ENCODE peak calls at places on chromosomes 13 and 19, in six cellular contexts. Z is cardiac muscle cell; P is heart left ventricle; U is naive thymus-derived CD4-positive, alpha-beta T cell; V is BE2C; F is DND-41. M is an unnamed sample. For H3K36me3 and H3K4me1, the result is how much of the 10 kb centered on the place peaks cover.

GRCh38 chr19:19578241-19578640 is 40.2 kb downstream of the CILP2 start:
- DNase-seq in Z (no peak), P (no peak), U (no peak), V (peak), F (no peak), M (no peak)

GRCh38 chr19:17089238-17089637 is 13.7 kb downstream of the MYO9B start:
- DNase-seq in Z (peak), P (no peak), U (no peak), V (no peak), F (no peak), M (no peak)

GRCh38 chr19:18086590-18087138 is at the start of gene IL12RB1:
- DNase-seq in Z (no peak), P (no peak), U (peak), V (no peak), F (peak), M (no peak)

GRCh38 chr13:44812818-44813217 is 176.5 kb downstream of the NUFIP1 start:
- DNase-seq in Z (peak), P (no peak), U (no peak), V (no peak), F (no peak), M (no peak)

GRCh38 chr13:44755872-44756271 is 179.7 kb upstream of the TSC22D1 start:
- DNase-seq in Z (peak), P (no peak), U (no peak), V (no peak), F (no peak), M (no peak)

GRCh38 chr19:3478409-3479176 is 1.7 kb downstream of the SMIM24 start:
- DNase-seq in Z (no peak), P (no peak), U (no peak), V (no peak), F (peak), M (no peak)

GRCh38 chr13:75636339-75637095 is 387 bp downstream of the LMO7 start:
- DNase-seq in Z (peak), P (no peak), U (peak), V (peak), F (no peak), M (peak)

GRCh38 chr13:107767119-107767518 is 448.2 kb downstream of the LIG4 start:
- DNase-seq in Z (no peak), P (no peak), U (no peak), V (peak), F (no peak), M (no peak)

GRCh38 chr13:23020246-23020843 is 160.4 kb upstream of the SGCG start:
- DNase-seq in Z (peak), P (no peak), U (peak), V (peak), F (peak), M (no peak)

GRCh38 chr13:82791035-82791434 is 1091.2 kb downstream of the SLITRK1 start:
- DNase-seq in Z (no peak), P (no peak), U (no peak), V (no peak), F (no peak), M (no peak)

GRCh38 chr19:53873451-53874383 is 6.0 kb downstream of the MYADM start:
- DNase-seq in Z (no peak), P (peak), U (peak), V (no peak), F (no peak), M (no peak)

GRCh38 chr13:92530364-92530763 is 696.2 kb upstream of the GPC6 start:
- DNase-seq in Z (peak), P (no peak), U (no peak), V (no peak), F (no peak), M (no peak)

GRCh38 chr13:83223546-83223945 is 658.7 kb downstream of the SLITRK1 start:
- DNase-seq in Z (peak), P (no peak), U (no peak), V (no peak), F (no peak), M (no peak)

GRCh38 chr19:51724543-51724942 is 752 bp upstream of the HAS1 start:
- DNase-seq in Z (peak), P (no peak), U (no peak), V (no peak), F (no peak), M (peak)

GRCh38 chr13:75550159-75550567 is 572 bp downstream of the UCHL3 start:
- DNase-seq in Z (peak), P (no peak), U (no peak), V (peak), F (peak), M (no peak)

GRCh38 chr19:48608798-48609263 is 2.3 kb downstream of the SPACA4 start:
- DNase-seq in Z (peak), P (no peak), U (peak), V (peak), F (peak), M (no peak)

GRCh38 chr19:41175825-41176734 is 16.9 kb upstream of the CYP2S1 start:
- DNase-seq in Z (peak), P (no peak), U (peak), V (no peak), F (peak), M (peak)

GRCh38 chr19:6501740-6502648 is at the start of gene TUBB4A:
- DNase-seq in Z (no peak), P (peak), U (peak), V (peak), F (peak), M (peak)

GRCh38 chr13:20174656-20175405 is 14.0 kb upstream of the GJA3 start:
- DNase-seq in Z (peak), P (peak), U (no peak), V (peak), F (no peak), M (peak)

GRCh38 chr19:43313711-43314495 is 39.6 kb upstream of the CD177 start:
- DNase-seq in Z (no peak), P (no peak), U (no peak), V (no peak), F (no peak), M (no peak)

GRCh38 chr13:86559915-86560314 is 760.7 kb upstream of the SLITRK6 start:
- DNase-seq in Z (no peak), P (no peak), U (no peak), V (no peak), F (no peak), M (no peak)

GRCh38 chr19:46693760-46694159 is 23.2 kb downstream of the PRKD2 start:
- DNase-seq in Z (no peak), P (no peak), U (no peak), V (no peak), F (no peak), M (no peak)

GRCh38 chr13:25871389-25872125 is 180.3 kb downstream of the SHISA2 start:
- DNase-seq in Z (no peak), P (no peak), U (no peak), V (no peak), F (no peak), M (no peak)

GRCh38 chr13:57044910-57045309 is 95.8 kb upstream of the PRR20A start:
- DNase-seq in Z (no peak), P (no peak), U (no peak), V (no peak), F (no peak), M (no peak)

GRCh38 chr13:109366521-109366920 is 419.9 kb downstream of the IRS2 start:
- DNase-seq in Z (no peak), P (no peak), U (no peak), V (no peak), F (no peak), M (no peak)

DNA sequence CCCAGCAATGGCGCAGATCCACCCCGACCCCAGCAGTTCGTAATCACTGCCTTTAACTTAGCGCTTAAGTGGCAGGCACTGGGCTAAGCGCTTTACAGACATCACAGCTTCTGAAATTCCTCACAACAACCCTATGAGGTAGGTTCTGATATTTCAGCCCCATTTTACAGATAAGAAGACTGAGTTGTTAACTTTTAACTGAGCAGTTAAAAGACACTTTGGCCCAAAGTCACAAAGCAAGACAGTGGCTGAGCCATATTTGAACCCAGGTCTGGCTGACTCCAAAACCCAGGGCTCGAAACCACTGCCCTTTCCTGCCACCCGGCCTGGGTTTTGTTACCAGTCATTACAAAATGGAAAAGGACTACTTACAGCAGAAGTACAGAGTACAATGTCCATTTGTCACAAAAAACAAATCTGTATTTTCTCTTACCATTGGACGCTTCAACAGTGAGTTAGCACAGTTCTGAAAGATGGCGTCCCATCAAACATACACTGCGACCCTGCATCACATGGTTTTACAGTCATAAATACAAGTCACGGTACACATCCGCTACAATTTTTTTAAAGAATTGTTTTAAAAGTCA is 8.5 kb downstream of the HNRNPL start:
- DNase-seq in Z (no peak), P (no peak), U (no peak), V (no peak), F (no peak), M (no peak)
- H3K36me3 ChIP-seq in Z (half or more), P (half or more), U (half or more), V (half or more), F (half or more), M (half or more)

DNA sequence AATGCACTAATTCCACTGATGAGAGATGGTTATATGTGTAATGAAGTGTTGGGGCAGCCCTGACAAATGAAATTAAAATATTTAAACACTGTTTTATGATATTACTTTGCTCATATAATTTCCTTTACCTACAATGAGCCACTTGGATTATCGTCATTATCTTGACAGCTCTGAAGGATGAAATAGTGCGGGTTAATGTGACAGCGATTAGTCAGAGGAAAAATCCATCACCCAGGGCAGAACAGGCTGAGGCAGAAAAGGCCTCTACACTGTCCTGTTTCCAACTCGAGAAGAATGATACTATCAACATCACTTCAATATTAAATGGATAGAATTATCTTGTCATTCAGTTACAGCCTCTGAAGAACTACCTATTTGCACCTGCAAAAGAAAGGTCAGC is 321.0 kb downstream of the RBM26 start:
- DNase-seq in Z (no peak), P (no peak), U (no peak), V (no peak), F (no peak), M (no peak)
- H3K4me1 ChIP-seq in Z (under half), P (under half), U (under half), V (under half), F (under half), M (under half)

GRCh38 chr19:55193481-55193880 is 13.4 kb upstream of the SYT5 start:
- DNase-seq in Z (no peak), P (peak), U (no peak), V (no peak), F (no peak), M (no peak)
- H3K36me3 ChIP-seq in Z (under half), P (under half), U (under half), V (under half), F (under half), M (under half)

GRCh38 chr19:38707512-38708114 is 36.7 kb downstream of the CAPN12 start:
- DNase-seq in Z (peak), P (peak), U (no peak), V (no peak), F (no peak), M (peak)
- H3K4me1 ChIP-seq in Z (under half), P (half or more), U (under half), V (under half), F (under half), M (half or more)

DNA sequence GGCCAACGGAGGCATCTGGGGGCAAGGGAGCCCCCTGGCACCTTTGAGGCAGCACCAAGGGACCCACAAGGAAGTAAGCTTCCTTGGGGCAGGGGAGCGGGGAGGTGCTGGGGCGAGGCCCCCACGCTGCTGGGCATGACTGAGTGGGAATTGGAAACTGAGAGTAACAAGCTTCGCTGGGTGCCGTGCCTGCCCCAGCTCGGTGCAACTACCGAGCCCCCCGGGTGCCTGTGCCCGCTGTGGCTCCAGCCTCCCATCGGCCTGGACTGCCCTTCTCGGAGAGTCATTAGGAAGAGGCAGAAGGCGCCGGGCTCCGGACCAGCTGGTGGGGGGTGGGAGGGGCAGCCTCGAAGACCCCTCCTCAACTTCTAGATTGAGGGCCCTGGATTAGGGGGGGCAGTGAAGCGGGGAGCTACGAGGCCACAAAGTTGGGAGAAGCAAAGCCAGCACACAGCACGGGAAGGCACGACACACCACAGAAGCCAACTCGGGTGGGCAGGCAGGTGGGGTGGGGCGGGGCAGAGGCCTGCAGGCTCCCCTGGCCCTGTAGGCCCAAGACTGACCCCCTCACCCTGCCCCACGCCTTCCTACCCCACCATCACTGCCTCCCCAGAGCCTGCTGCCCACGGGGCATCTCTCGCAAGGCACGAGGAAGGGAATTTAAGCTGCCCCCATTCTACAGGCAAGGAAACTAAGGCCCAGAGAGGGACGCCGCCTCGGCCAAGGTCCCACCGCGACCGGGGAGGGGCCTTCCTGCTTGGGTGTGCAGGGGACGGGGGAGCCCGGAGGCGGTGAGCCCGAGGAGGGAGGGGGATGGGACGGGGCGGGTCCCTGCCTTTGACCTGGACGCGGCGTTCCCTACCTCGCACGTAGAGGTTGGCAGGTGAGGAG is 83.2 kb downstream of the PTPRS start:
- DNase-seq in Z (no peak), P (peak), U (no peak), V (no peak), F (no peak), M (no peak)
- H3K36me3 ChIP-seq in Z (under half), P (under half), U (under half), V (half or more), F (under half), M (half or more)

DNA sequence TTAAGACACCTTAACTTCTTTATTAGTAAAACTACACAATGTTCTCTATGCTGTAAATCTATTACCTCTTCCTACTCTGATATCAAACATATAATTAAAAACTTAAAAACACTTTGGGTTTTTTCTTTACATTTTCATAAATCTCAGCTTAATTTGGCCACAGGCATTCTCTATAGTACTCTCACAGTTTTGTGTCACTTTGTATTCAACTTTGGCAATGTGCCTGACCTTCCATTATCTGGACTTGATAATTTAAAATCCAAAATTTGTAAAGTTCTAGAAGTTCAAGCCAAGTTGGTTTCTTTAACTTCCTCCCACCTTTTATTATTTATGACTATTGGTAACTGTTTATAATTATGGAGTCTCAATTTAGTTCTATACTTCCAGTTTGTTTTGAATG is 46.4 kb downstream of the VWA8 start:
- DNase-seq in Z (no peak), P (no peak), U (no peak), V (no peak), F (no peak), M (no peak)
- H3K4me1 ChIP-seq in Z (under half), P (under half), U (under half), V (under half), F (under half), M (half or more)

GRCh38 chr19:32749361-32749760 is 29.8 kb downstream of the TDRD12 start:
- DNase-seq in Z (no peak), P (no peak), U (no peak), V (no peak), F (no peak), M (no peak)

GRCh38 chr19:32751066-32751465 is 31.5 kb downstream of the TDRD12 start:
- DNase-seq in Z (no peak), P (no peak), U (no peak), V (no peak), F (no peak), M (no peak)

GRCh38 chr19:32748948-32749347 is 29.4 kb downstream of the TDRD12 start:
- DNase-seq in Z (no peak), P (no peak), U (no peak), V (no peak), F (no peak), M (no peak)

GRCh38 chr19:32750441-32751055 is 31.0 kb downstream of the TDRD12 start:
- DNase-seq in Z (peak), P (no peak), U (no peak), V (no peak), F (no peak), M (no peak)

GRCh38 chr19:32748497-32748896 is 28.9 kb downstream of the TDRD12 start:
- DNase-seq in Z (no peak), P (no peak), U (peak), V (no peak), F (no peak), M (no peak)
- H3K36me3 ChIP-seq in Z (under half), P (under half), U (under half), V (under half), F (under half), M (under half)

GRCh38 chr13:40626566-40626965 is 39.9 kb downstream of the FOXO1 start:
- DNase-seq in Z (no peak), P (no peak), U (no peak), V (no peak), F (no peak), M (no peak)

GRCh38 chr13:40622246-40622645 is 44.2 kb downstream of the FOXO1 start:
- DNase-seq in Z (no peak), P (no peak), U (no peak), V (no peak), F (no peak), M (no peak)

GRCh38 chr13:40622761-40623160 is 43.7 kb downstream of the FOXO1 start:
- DNase-seq in Z (no peak), P (no peak), U (no peak), V (no peak), F (no peak), M (no peak)

GRCh38 chr13:40626977-40627376 is 39.5 kb downstream of the FOXO1 start:
- DNase-seq in Z (no peak), P (no peak), U (no peak), V (no peak), F (no peak), M (no peak)

DNA sequence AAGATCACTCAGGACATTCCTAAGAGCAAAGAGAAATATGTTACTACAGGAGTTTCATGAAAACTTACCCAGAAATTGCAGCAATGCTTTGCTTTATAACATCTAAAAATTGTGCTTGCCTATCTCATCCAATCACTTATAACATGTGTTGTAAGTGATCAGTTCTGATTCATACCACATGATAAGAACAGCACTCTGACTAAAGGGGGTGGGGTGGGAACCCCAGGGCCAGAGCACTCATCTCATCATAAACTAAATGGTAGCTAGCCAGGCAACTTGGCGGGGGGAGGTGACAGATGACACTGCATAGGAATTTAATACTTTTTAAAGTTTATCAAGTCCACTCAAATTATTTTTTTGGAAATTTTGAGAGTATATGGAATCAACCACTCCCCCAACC is 42.1 kb downstream of the FOXO1 start:
- DNase-seq in Z (peak), P (no peak), U (no peak), V (no peak), F (no peak), M (no peak)
- H3K4me1 ChIP-seq in Z (under half), P (under half), U (under half), V (under half), F (under half), M (half or more)

GRCh38 chr19:645912-646797 is 6.5 kb downstream of the FGF22 start:
- DNase-seq in Z (no peak), P (no peak), U (no peak), V (peak), F (no peak), M (no peak)
- H3K36me3 ChIP-seq in Z (under half), P (under half), U (half or more), V (half or more), F (half or more), M (half or more)

DNA sequence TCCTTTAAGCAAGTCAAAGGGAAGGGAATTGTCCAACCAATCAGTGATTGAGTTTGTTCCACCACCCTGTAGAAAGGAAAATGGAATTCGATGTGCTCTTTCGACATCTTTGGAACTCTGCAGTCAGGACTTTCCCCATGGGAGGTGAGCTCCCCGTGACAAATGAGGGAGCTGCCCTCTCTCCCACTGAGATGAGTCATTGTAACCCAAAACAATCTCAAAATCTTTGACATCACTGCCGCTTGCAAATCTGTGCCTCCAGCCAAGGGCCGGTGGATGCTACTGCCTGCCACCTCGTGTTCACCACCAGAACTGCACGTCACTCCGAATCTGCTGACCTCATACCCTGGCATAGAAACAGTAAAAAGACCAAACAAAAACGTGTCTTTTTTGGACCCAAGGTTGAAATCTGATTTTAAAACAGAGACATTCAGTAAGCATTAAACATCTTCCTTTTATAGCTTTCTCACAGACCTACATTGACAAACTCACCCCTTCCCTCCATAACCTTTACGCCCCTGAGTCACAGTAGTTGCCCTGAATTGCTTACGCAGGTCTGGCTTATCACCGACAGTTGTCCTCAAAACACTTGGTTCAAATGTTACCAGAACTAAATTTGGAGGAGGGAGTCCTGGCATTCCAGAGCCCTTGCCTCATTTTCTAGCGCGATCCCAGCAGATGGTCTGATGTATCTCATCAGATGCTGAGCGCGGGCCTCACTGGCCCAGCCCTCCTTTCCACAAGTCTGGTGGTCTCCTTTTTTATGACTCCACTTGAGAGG is 105.2 kb downstream of the COL4A2 start:
- DNase-seq in Z (peak), P (peak), U (peak), V (peak), F (peak), M (peak)
- H3K4me1 ChIP-seq in Z (under half), P (half or more), U (under half), V (under half), F (under half), M (half or more)